ENCODE peak calls at places on chromosomes 1 and 21, in six cellular contexts. E, Z, R, U, N and V are unnamed samples.

GRCh38 chr1:242057745-242058115 is 58.8 kb upstream of the MAP1LC3C start:
- DNase-seq in N (no peak), U (no peak), R (no peak), E (no peak), Z (no peak), V (no peak)

GRCh38 chr21:30166171-30166570 is 434 bp downstream of the CLDN17 start:
- DNase-seq in N (no peak), E (no peak), U (no peak), Z (no peak), R (no peak), V (no peak)

GRCh38 chr1:170156594-170156993 is 10.8 kb downstream of the NTMT2 start:
- DNase-seq in Z (no peak), U (no peak), E (no peak), R (no peak), N (no peak), V (no peak)

GRCh38 chr1:78490861-78491310 is at the start of gene PTGFR:
- DNase-seq in R (no peak), U (peak; percentile 79), E (peak; percentile 46), Z (peak; percentile 58), N (peak; percentile 31), V (no peak)

GRCh38 chr1:199742547-199742946 is 285.0 kb upstream of the NR5A2 start:
- DNase-seq in R (no peak), N (peak; percentile 27), Z (no peak), U (no peak), E (peak; percentile 92), V (no peak)

GRCh38 chr1:56285554-56286402 is 293.6 kb downstream of the PLPP3 start:
- DNase-seq in R (no peak), U (no peak), N (no peak), E (peak; percentile 9), Z (no peak), V (no peak)

GRCh38 chr1:208136459-208137143 is 107.6 kb downstream of the PLXNA2 start:
- DNase-seq in Z (no peak), E (no peak), U (no peak), N (no peak), R (no peak), V (no peak)

GRCh38 chr1:13540871-13541270 is 27.1 kb upstream of the LRRC38 start:
- DNase-seq in N (no peak), R (no peak), U (no peak), Z (no peak), E (no peak), V (no peak)

GRCh38 chr1:41021526-41022308 is at the start of gene SLFNL1:
- DNase-seq in N (no peak), R (no peak), U (peak; percentile 81), Z (peak; percentile 74), E (peak; percentile 69), V (no peak)

GRCh38 chr1:33161061-33161681 is 20.7 kb downstream of the TRIM62 start:
- DNase-seq in Z (no peak), E (peak; percentile 84), R (no peak), N (peak; percentile 69), U (no peak), V (no peak)

GRCh38 chr1:219669042-219669441 is 56.1 kb upstream of the ZC3H11B start:
- DNase-seq in Z (no peak), E (no peak), N (no peak), U (no peak), R (no peak), V (no peak)

GRCh38 chr1:180234369-180235076 is 4.5 kb downstream of the LHX4 start:
- DNase-seq in U (peak; percentile 86), E (no peak), R (no peak), N (no peak), Z (peak; percentile 80), V (no peak)
- H3K4me1 ChIP-seq in U (peaks cover 7% of the 10 kb centered on the region), E (no peaks in the 10 kb centered on the region), R (peaks cover 18% of the 10 kb centered on the region), N (peaks cover 25% of the 10 kb centered on the region), Z (peaks cover 17% of the 10 kb centered on the region), V (no peaks in the 10 kb centered on the region)

DNA sequence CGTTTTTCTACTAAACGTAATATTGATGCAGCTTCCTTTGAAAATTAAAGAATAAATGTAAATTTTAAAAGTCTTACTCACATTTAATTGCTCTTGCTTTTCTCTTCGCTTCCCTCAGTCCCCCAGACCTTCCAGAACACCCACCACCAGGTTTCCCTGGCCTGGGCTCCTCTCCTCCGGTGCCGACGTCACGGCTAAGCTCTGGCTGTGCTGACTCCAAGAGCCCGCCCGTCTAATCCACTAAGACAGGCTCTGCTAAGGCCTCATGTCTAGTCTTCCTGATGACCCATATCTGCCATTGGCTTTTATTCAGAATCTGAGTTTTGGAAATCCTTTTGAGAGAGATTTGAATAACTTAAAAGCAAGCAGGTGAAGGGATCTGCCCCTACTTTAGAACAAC is 53.9 kb upstream of the NADK start:
- DNase-seq in U (no peak), Z (no peak), E (no peak), R (peak; percentile 12), N (no peak), V (no peak)
- H3K4me1 ChIP-seq in U (peaks cover 3% of the 10 kb centered on the region), Z (no peaks in the 10 kb centered on the region), E (peaks cover 10% of the 10 kb centered on the region), R (no peaks in the 10 kb centered on the region), N (peaks cover 18% of the 10 kb centered on the region), V (no peaks in the 10 kb centered on the region)

GRCh38 chr1:106226550-106226949 is 829.9 kb upstream of the PRMT6 start:
- DNase-seq in E (no peak), N (no peak), Z (no peak), R (no peak), U (no peak), V (no peak)
- H3K4me1 ChIP-seq in E (peaks cover 26% of the 10 kb centered on the region), N (no peaks in the 10 kb centered on the region), Z (no peaks in the 10 kb centered on the region), R (no peaks in the 10 kb centered on the region), U (peaks cover 2% of the 10 kb centered on the region), V (no peaks in the 10 kb centered on the region)

GRCh38 chr1:116330846-116331245 is 42.2 kb upstream of the ATP1A1 start:
- DNase-seq in U (no peak), N (no peak), R (no peak), Z (no peak), E (no peak), V (no peak)
- H3K4me1 ChIP-seq in U (peaks cover 17% of the 10 kb centered on the region), N (peaks cover 31% of the 10 kb centered on the region), R (peaks cover 44% of the 10 kb centered on the region), Z (peaks cover 3% of the 10 kb centered on the region), E (peaks cover 30% of the 10 kb centered on the region), V (peaks cover 8% of the 10 kb centered on the region)

DNA sequence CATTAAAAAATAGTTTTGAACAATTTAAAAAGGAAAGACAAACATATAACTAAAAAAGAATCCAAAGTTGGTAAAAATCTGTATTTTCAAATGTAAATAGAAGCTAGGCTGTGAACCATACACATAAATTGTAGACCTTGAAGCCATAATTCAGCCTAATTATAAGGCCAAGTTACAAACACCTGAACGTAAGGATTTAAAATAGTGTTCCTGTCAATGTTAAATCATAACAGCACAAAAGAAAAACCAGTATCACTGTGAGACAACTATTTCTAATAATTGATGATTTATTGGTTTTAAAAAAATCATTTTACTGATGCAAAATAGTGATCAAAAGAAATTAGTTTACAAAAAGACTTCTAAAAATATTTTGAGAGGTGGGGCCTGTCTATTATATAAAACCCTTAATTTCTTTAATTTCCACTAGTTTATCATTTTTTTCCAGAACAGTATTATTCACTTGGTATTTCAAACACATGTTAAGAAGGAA is 4.4 kb downstream of the IRF2BP2 start:
- DNase-seq in U (no peak), R (no peak), E (peak; percentile 10), N (no peak), Z (no peak), V (no peak)
- H3K4me1 ChIP-seq in U (no peaks in the 10 kb centered on the region), R (peaks cover 67% of the 10 kb centered on the region), E (peaks cover 32% of the 10 kb centered on the region), N (peaks cover 28% of the 10 kb centered on the region), Z (peaks cover 6% of the 10 kb centered on the region), V (peaks cover 55% of the 10 kb centered on the region)

GRCh38 chr1:167493372-167493771 is 25.0 kb downstream of the CD247 start:
- DNase-seq in R (no peak), U (no peak), N (no peak), Z (no peak), E (no peak), V (no peak)

GRCh38 chr1:167500283-167500860 is 18.0 kb downstream of the CD247 start:
- DNase-seq in Z (no peak), U (no peak), R (no peak), N (no peak), E (no peak), V (peak; percentile 59)

GRCh38 chr1:167499106-167499505 is 19.2 kb downstream of the CD247 start:
- DNase-seq in U (no peak), E (no peak), Z (no peak), R (no peak), N (no peak), V (peak; percentile 30)

GRCh38 chr1:167499657-167500056 is 18.7 kb downstream of the CD247 start:
- DNase-seq in Z (no peak), N (no peak), R (no peak), E (no peak), U (no peak), V (peak; percentile 87)

GRCh38 chr1:167496962-167497619 is 21.2 kb downstream of the CD247 start:
- DNase-seq in R (no peak), E (no peak), Z (no peak), U (no peak), N (no peak), V (no peak)
- H3K4me1 ChIP-seq in R (peaks cover 100% of the 10 kb centered on the region), E (peaks cover 6% of the 10 kb centered on the region), Z (no peaks in the 10 kb centered on the region), U (no peaks in the 10 kb centered on the region), N (no peaks in the 10 kb centered on the region), V (peaks cover 34% of the 10 kb centered on the region)

GRCh38 chr1:54307305-54307704 is 98.9 kb downstream of the SSBP3 start:
- DNase-seq in N (no peak), Z (no peak), E (no peak), U (no peak), R (no peak), V (no peak)
- H3K4me1 ChIP-seq in N (peaks cover 11% of the 10 kb centered on the region), Z (peaks cover 25% of the 10 kb centered on the region), E (peaks cover 53% of the 10 kb centered on the region), U (peaks cover 42% of the 10 kb centered on the region), R (peaks cover 84% of the 10 kb centered on the region), V (no peaks in the 10 kb centered on the region)

GRCh38 chr1:114083186-114083585 is 70.5 kb downstream of the SYT6 start:
- DNase-seq in N (no peak), U (no peak), R (no peak), E (no peak), Z (no peak), V (no peak)
- H3K4me1 ChIP-seq in N (peaks cover 11% of the 10 kb centered on the region), U (no peaks in the 10 kb centered on the region), R (no peaks in the 10 kb centered on the region), E (peaks cover 11% of the 10 kb centered on the region), Z (peaks cover 17% of the 10 kb centered on the region), V (no peaks in the 10 kb centered on the region)